ENCODE peak calls at places on chromosomes 2 and 18, in four cellular contexts. D is K562, A is SK-N-SH, Q is GM12878. N is an unnamed sample.

GRCh38 chr18:66695281-66695680 is 91.4 kb upstream of the CDH19 start:
- DNase-seq in D (no peak), A (no peak), Q (no peak), N (no peak)

GRCh38 chr18:7619676-7620075 is 52.6 kb downstream of the PTPRM start:
- DNase-seq in D (no peak), A (no peak), Q (no peak), N (no peak)

GRCh38 chr2:124804014-124804940 is 779.2 kb downstream of the CNTNAP5 start:
- DNase-seq in D (peak; percentile 52), A (peak; percentile 48), Q (peak; percentile 12), N (peak; percentile 25)

GRCh38 chr18:3209859-3210569 is 9.8 kb downstream of the MYOM1 start:
- DNase-seq in D (no peak), A (no peak), Q (peak; percentile 20), N (no peak)

GRCh38 chr2:51013060-51013746 is 18.7 kb downstream of the NRXN1 start:
- DNase-seq in D (no peak), A (no peak), Q (no peak), N (peak; percentile 12)

GRCh38 chr18:62564044-62564443 is 41.2 kb downstream of the ZCCHC2 start:
- DNase-seq in D (no peak), A (no peak), Q (no peak), N (no peak)

GRCh38 chr2:7706791-7707190 is 789.6 kb downstream of the RNF144A start:
- DNase-seq in D (no peak), A (no peak), Q (no peak), N (no peak)

GRCh38 chr2:38671303-38671702 is 5.4 kb downstream of the GALM start:
- DNase-seq in D (no peak), A (no peak), Q (no peak), N (no peak)

GRCh38 chr2:231932985-231933915 is 7.1 kb upstream of the NPPC start:
- DNase-seq in D (no peak), A (no peak), Q (no peak), N (no peak)

GRCh38 chr2:53724511-53724910 is 43.1 kb upstream of the CHAC2 start:
- DNase-seq in D (no peak), A (no peak), Q (no peak), N (peak; percentile 41)

GRCh38 chr2:5077479-5078089 is 614.6 kb upstream of the SOX11 start:
- DNase-seq in D (no peak), A (peak; percentile 24), Q (no peak), N (no peak)

GRCh38 chr2:45647986-45648520 is 3.4 kb upstream of the PRKCE start:
- DNase-seq in D (no peak), A (no peak), Q (no peak), N (no peak)

GRCh38 chr18:68897286-68897685 is 99.4 kb downstream of the CCDC102B start:
- DNase-seq in D (no peak), A (no peak), Q (no peak), N (no peak)

GRCh38 chr18:6520901-6521300 is 106.2 kb upstream of the L3MBTL4 start:
- DNase-seq in D (no peak), A (no peak), Q (no peak), N (no peak)

GRCh38 chr2:14427982-14428567 is 204.4 kb upstream of the LRATD1 start:
- DNase-seq in D (no peak), A (no peak), Q (no peak), N (peak; percentile 53)

GRCh38 chr2:68828887-68829708 is 42.1 kb downstream of the BMP10 start:
- DNase-seq in D (peak; percentile 90), A (peak; percentile 87), Q (no peak), N (peak; percentile 96)

GRCh38 chr2:242031481-242032019 is 162.0 kb downstream of the RTP5 start:
- DNase-seq in D (no peak), A (no peak), Q (no peak), N (peak; percentile 95)

GRCh38 chr2:134819334-134819733 is 19.1 kb upstream of the ACMSD start:
- DNase-seq in D (no peak), A (no peak), Q (no peak), N (peak; percentile 74)

GRCh38 chr2:174011796-174012195 is 46.6 kb upstream of the SP3 start:
- DNase-seq in D (no peak), A (no peak), Q (no peak), N (no peak)

GRCh38 chr2:182248362-182248761 is 178.5 kb downstream of the PDE1A start:
- DNase-seq in D (no peak), A (no peak), Q (no peak), N (no peak)

GRCh38 chr2:195677884-195678283 is 20.9 kb downstream of the SLC39A10 start:
- DNase-seq in D (no peak), A (no peak), Q (no peak), N (no peak)

GRCh38 chr2:224887159-224887558 is 155.1 kb downstream of the DOCK10 start:
- DNase-seq in D (no peak), A (no peak), Q (no peak), N (peak; percentile 56)

GRCh38 chr2:241432824-241433448 is 75.4 kb downstream of the STK25 start:
- DNase-seq in D (no peak), A (no peak), Q (no peak), N (no peak)

GRCh38 chr2:223786943-223787342 is 50.4 kb downstream of the AP1S3 start:
- DNase-seq in D (no peak), A (no peak), Q (no peak), N (no peak)

GRCh38 chr2:99608861-99609260 is 119.0 kb upstream of the REV1 start:
- DNase-seq in D (no peak), A (no peak), Q (no peak), N (no peak)

GRCh38 chr2:99611034-99611433 is 121.2 kb upstream of the REV1 start:
- DNase-seq in D (no peak), A (no peak), Q (no peak), N (no peak)

GRCh38 chr2:99609851-99610381 is 120.1 kb upstream of the REV1 start:
- DNase-seq in D (peak; percentile 92), A (no peak), Q (no peak), N (no peak)

GRCh38 chr2:99607454-99607853 is 117.6 kb upstream of the REV1 start:
- DNase-seq in D (no peak), A (no peak), Q (no peak), N (no peak)

GRCh38 chr2:99608092-99608491 is 118.3 kb upstream of the REV1 start:
- DNase-seq in D (no peak), A (no peak), Q (no peak), N (no peak)
- TF ChIP-seq RAD21 in D (no peak), A (no peak), Q (no peak), N (no peak)

DNA sequence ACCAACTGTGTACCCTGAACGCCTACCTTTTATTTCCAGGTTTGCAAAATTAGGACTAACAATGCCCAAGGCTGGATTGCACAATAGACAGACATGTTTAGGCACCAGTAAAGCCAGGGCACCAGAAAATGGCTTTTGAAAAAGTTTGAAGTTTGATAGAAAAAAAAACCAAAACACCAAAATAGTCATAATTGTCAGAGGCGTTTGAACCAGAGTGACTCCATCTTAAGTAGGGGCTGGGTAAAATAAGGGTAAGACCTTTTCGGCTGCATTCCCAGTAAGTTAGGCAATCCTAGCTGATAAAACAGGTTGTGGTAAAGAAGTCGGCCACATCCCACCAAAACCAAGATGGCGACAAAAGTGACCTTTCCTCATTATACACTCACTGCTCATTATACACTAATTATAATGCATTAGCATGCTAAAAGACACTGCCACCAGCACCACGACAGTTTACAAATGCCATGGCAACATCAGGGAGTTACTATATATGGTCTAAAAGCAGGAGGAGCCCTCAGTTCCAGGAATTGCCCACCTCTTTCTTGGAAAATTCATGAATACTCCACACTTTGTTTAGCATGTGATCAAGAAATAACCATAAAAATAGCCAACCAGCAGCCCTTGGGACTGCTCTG is 105.1 kb upstream of the MSH2 start:
- DNase-seq in D (peak; percentile 92), A (no peak), Q (no peak), N (no peak)
- TF ChIP-seq RAD21 in D (no peak), A (no peak), Q (no peak), N (no peak)

DNA sequence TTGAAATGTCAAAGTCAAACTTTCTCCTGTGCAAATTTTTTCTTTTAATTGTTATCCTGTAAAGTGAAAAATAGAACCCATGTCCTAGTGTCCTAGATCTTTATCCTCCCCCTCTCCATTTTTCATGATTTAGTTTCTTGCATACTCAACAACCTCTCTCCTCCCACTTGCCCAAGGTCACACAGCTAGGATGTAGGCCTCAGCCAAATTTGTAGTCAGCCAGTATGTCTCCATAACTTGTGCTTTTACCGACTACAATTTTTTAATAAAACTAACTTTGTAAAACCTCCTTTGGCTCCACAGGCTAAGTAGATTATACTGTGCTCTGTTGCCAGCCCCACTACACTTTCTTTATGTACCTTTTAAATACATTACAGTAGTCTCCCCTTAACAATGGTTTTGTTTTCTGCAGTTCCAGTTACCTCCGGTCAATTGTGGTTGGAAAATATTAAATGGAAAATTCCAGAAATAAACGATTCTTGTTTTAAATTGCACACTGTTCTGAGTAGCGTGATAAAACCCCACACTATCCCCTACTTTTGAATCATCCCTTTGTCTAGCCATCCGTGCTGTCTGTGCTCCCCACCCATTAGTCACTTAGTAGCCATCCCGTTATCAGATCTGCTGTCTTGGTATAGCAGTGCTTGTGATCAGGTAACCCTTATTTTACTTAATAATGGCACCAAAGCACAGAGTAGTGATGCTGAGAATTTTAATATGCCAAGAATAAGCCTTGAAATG is 22.8 kb downstream of the GULP1 start:
- DNase-seq in D (no peak), A (no peak), Q (no peak), N (no peak)
- TF ChIP-seq RAD21 in D (no peak), A (no peak), Q (no peak), N (no peak)

GRCh38 chr2:40489678-40489960 is 37.7 kb upstream of the SLC8A1 start:
- DNase-seq in D (no peak), A (no peak), Q (no peak), N (no peak)

GRCh38 chr2:40488101-40488598 is 36.3 kb upstream of the SLC8A1 start:
- DNase-seq in D (no peak), A (peak; percentile 32), Q (no peak), N (peak; percentile 56)

GRCh38 chr2:40485319-40485718 is 33.4 kb upstream of the SLC8A1 start:
- DNase-seq in D (no peak), A (no peak), Q (no peak), N (no peak)

GRCh38 chr2:40487592-40487991 is 35.7 kb upstream of the SLC8A1 start:
- DNase-seq in D (no peak), A (no peak), Q (no peak), N (peak; percentile 14)

GRCh38 chr2:40488927-40489677 is 37.2 kb upstream of the SLC8A1 start:
- DNase-seq in D (no peak), A (no peak), Q (no peak), N (peak; percentile 57)
- TF ChIP-seq RAD21 in D (no peak), A (no peak), Q (no peak), N (no peak)

DNA sequence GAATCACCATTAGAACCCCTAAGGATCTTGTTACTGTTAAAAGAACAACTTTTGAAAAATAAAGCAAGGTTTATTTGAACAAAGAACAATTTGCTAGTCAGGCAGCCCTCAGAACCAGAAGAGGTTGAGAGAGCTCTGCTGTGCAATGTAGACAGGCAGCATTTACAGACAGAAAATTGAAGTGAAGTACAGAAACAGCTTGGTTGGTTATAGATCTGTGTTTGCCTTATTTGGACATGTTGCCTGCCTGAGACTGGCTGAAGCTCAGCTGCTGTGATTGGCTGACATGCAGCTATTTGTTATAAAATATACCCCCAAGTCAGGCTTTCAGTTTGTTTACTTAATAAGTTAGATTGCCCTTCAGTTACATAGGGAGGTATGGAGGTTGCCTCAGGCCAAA is 12.5 kb downstream of the MSTN start:
- DNase-seq in D (no peak), A (no peak), Q (no peak), N (peak; percentile 46)
- TF ChIP-seq RAD21 in D (no peak), A (no peak), Q (no peak), N (no peak)

N was measured in IMR-90.